ENCODE peak calls at places on chromosomes 16 and 17, in nine cellular contexts. One of them, this sample, is unnamed.

GRCh38 chr17:494601-495195 is 142.1 kb upstream of the RPH3AL start:
- DNase-seq in HL-60: no peak
- DNase-seq in A549: no peak
- DNase-seq in HCT116: no peak
- DNase-seq in GM23338: no peak
- DNase-seq in GM12878: no peak
- DNase-seq in HepG2: no peak
- DNase-seq in Panc1: no peak
- DNase-seq in K562: no peak
- DNase-seq in this sample: no peak

GRCh38 chr16:12262454-12263180 is 286.1 kb downstream of the SNX29 start:
- DNase-seq in HL-60: no peak
- DNase-seq in A549: no peak
- DNase-seq in HCT116: no peak
- DNase-seq in GM23338: no peak
- DNase-seq in GM12878: no peak
- DNase-seq in HepG2: peak; percentile 77
- DNase-seq in Panc1: no peak
- DNase-seq in K562: no peak
- DNase-seq in this sample: no peak

GRCh38 chr16:73768786-73769203 is 527.8 kb upstream of the PSMD7 start:
- DNase-seq in HL-60: no peak
- DNase-seq in A549: no peak
- DNase-seq in HCT116: no peak
- DNase-seq in GM23338: no peak
- DNase-seq in GM12878: no peak
- DNase-seq in HepG2: no peak
- DNase-seq in Panc1: no peak
- DNase-seq in K562: no peak
- DNase-seq in this sample: no peak

GRCh38 chr16:50861451-50861850 is 119.6 kb downstream of the CYLD start:
- DNase-seq in HL-60: no peak
- DNase-seq in A549: no peak
- DNase-seq in HCT116: no peak
- DNase-seq in GM23338: no peak
- DNase-seq in GM12878: no peak
- DNase-seq in HepG2: no peak
- DNase-seq in Panc1: no peak
- DNase-seq in K562: no peak
- DNase-seq in this sample: no peak

GRCh38 chr17:81867123-81867951 is 3.8 kb downstream of the ARHGDIA start:
- DNase-seq in HL-60: no peak
- DNase-seq in A549: no peak
- DNase-seq in HCT116: no peak
- DNase-seq in GM23338: peak; percentile 73
- DNase-seq in GM12878: no peak
- DNase-seq in HepG2: peak; percentile 50
- DNase-seq in Panc1: no peak
- DNase-seq in K562: peak; percentile 68
- DNase-seq in this sample: peak; percentile 48

GRCh38 chr17:38702900-38703741 is 2.0 kb upstream of the MLLT6 start:
- DNase-seq in HL-60: no peak
- DNase-seq in A549: no peak
- DNase-seq in HCT116: no peak
- DNase-seq in GM23338: peak; percentile 40
- DNase-seq in GM12878: no peak
- DNase-seq in HepG2: no peak
- DNase-seq in Panc1: no peak
- DNase-seq in K562: peak; percentile 59
- DNase-seq in this sample: no peak

GRCh38 chr17:81741594-81742452 is 29.7 kb downstream of the SLC25A10 start:
- DNase-seq in HL-60: no peak
- DNase-seq in A549: no peak
- DNase-seq in HCT116: no peak
- DNase-seq in GM23338: no peak
- DNase-seq in GM12878: no peak
- DNase-seq in HepG2: no peak
- DNase-seq in Panc1: no peak
- DNase-seq in K562: no peak
- DNase-seq in this sample: peak; percentile 81

GRCh38 chr16:12532871-12533610 is 270.6 kb downstream of the CPPED1 start:
- DNase-seq in HL-60: no peak
- DNase-seq in A549: no peak
- DNase-seq in HCT116: no peak
- DNase-seq in GM23338: no peak
- DNase-seq in GM12878: no peak
- DNase-seq in HepG2: no peak
- DNase-seq in Panc1: no peak
- DNase-seq in K562: no peak
- DNase-seq in this sample: no peak

GRCh38 chr16:19559242-19559910 is 3.9 kb downstream of the VPS35L start:
- DNase-seq in HL-60: peak; percentile 38
- DNase-seq in A549: peak; percentile 35
- DNase-seq in HCT116: peak; percentile 51
- DNase-seq in GM23338: peak; percentile 85
- DNase-seq in GM12878: no peak
- DNase-seq in HepG2: peak; percentile 58
- DNase-seq in Panc1: peak; percentile 32
- DNase-seq in K562: peak; percentile 67
- DNase-seq in this sample: peak; percentile 40

GRCh38 chr16:64416232-64417010 is 705.4 kb downstream of the CDH11 start:
- DNase-seq in HL-60: no peak
- DNase-seq in A549: no peak
- DNase-seq in HCT116: no peak
- DNase-seq in GM23338: no peak
- DNase-seq in GM12878: no peak
- DNase-seq in HepG2: no peak
- DNase-seq in Panc1: no peak
- DNase-seq in K562: no peak
- DNase-seq in this sample: no peak

GRCh38 chr17:58189436-58190146 is 2.9 kb upstream of the EPX start:
- DNase-seq in HL-60: peak; percentile 27
- DNase-seq in A549: peak; percentile 71
- DNase-seq in HCT116: peak; percentile 47
- DNase-seq in GM23338: no peak
- DNase-seq in GM12878: no peak
- DNase-seq in HepG2: no peak
- DNase-seq in Panc1: no peak
- DNase-seq in K562: peak; percentile 43
- DNase-seq in this sample: peak; percentile 30

GRCh38 chr17:28551421-28552186 is 820 bp downstream of the UNC119 start:
- DNase-seq in HL-60: no peak
- DNase-seq in A549: no peak
- DNase-seq in HCT116: no peak
- DNase-seq in GM23338: no peak
- DNase-seq in GM12878: no peak
- DNase-seq in HepG2: no peak
- DNase-seq in Panc1: no peak
- DNase-seq in K562: peak; percentile 29
- DNase-seq in this sample: no peak

GRCh38 chr17:42409467-42410351 is 13.3 kb downstream of the CAVIN1 start:
- DNase-seq in HL-60: no peak
- DNase-seq in A549: peak; percentile 99
- DNase-seq in HCT116: peak; percentile 69
- DNase-seq in GM23338: no peak
- DNase-seq in GM12878: no peak
- DNase-seq in HepG2: no peak
- DNase-seq in Panc1: no peak
- DNase-seq in K562: no peak
- DNase-seq in this sample: no peak

GRCh38 chr16:73040136-73040535 is 7.8 kb downstream of the ZFHX3 start:
- DNase-seq in HL-60: no peak
- DNase-seq in A549: no peak
- DNase-seq in HCT116: no peak
- DNase-seq in GM23338: peak; percentile 95
- DNase-seq in GM12878: no peak
- DNase-seq in HepG2: no peak
- DNase-seq in Panc1: no peak
- DNase-seq in K562: no peak
- DNase-seq in this sample: no peak

GRCh38 chr16:83609178-83609577 is 198.6 kb upstream of the HSBP1 start:
- DNase-seq in HL-60: no peak
- DNase-seq in A549: no peak
- DNase-seq in HCT116: no peak
- DNase-seq in GM23338: no peak
- DNase-seq in GM12878: no peak
- DNase-seq in HepG2: no peak
- DNase-seq in Panc1: no peak
- DNase-seq in K562: no peak
- DNase-seq in this sample: no peak
- TF ChIP-seq REST in HL-60: no peak
- TF ChIP-seq REST in A549: no peak
- TF ChIP-seq REST in HCT116: no peak
- TF ChIP-seq REST in GM23338: no peak
- TF ChIP-seq REST in GM12878: no peak
- TF ChIP-seq REST in HepG2: no peak
- TF ChIP-seq REST in Panc1: no peak
- TF ChIP-seq REST in K562: no peak
- TF ChIP-seq REST in this sample: no peak

GRCh38 chr16:89006036-89006752 is 29.2 kb upstream of the CBFA2T3 start:
- DNase-seq in HL-60: no peak
- DNase-seq in A549: no peak
- DNase-seq in HCT116: no peak
- DNase-seq in GM23338: no peak
- DNase-seq in GM12878: no peak
- DNase-seq in HepG2: no peak
- DNase-seq in Panc1: no peak
- DNase-seq in K562: no peak
- DNase-seq in this sample: peak; percentile 27
- TF ChIP-seq REST in HL-60: no peak
- TF ChIP-seq REST in A549: no peak
- TF ChIP-seq REST in HCT116: no peak
- TF ChIP-seq REST in GM23338: no peak
- TF ChIP-seq REST in GM12878: no peak
- TF ChIP-seq REST in HepG2: no peak
- TF ChIP-seq REST in Panc1: no peak
- TF ChIP-seq REST in K562: no peak
- TF ChIP-seq REST in this sample: no peak

GRCh38 chr16:77963185-77964044 is 58.9 kb upstream of the CLEC3A start:
- DNase-seq in HL-60: no peak
- DNase-seq in A549: no peak
- DNase-seq in HCT116: no peak
- DNase-seq in GM23338: peak; percentile 93
- DNase-seq in GM12878: peak; percentile 52
- DNase-seq in HepG2: no peak
- DNase-seq in Panc1: no peak
- DNase-seq in K562: no peak
- DNase-seq in this sample: no peak
- TF ChIP-seq REST in HL-60: no peak
- TF ChIP-seq REST in A549: no peak
- TF ChIP-seq REST in HCT116: no peak
- TF ChIP-seq REST in GM23338: no peak
- TF ChIP-seq REST in GM12878: no peak
- TF ChIP-seq REST in HepG2: no peak
- TF ChIP-seq REST in Panc1: no peak
- TF ChIP-seq REST in K562: no peak
- TF ChIP-seq REST in this sample: no peak

DNA sequence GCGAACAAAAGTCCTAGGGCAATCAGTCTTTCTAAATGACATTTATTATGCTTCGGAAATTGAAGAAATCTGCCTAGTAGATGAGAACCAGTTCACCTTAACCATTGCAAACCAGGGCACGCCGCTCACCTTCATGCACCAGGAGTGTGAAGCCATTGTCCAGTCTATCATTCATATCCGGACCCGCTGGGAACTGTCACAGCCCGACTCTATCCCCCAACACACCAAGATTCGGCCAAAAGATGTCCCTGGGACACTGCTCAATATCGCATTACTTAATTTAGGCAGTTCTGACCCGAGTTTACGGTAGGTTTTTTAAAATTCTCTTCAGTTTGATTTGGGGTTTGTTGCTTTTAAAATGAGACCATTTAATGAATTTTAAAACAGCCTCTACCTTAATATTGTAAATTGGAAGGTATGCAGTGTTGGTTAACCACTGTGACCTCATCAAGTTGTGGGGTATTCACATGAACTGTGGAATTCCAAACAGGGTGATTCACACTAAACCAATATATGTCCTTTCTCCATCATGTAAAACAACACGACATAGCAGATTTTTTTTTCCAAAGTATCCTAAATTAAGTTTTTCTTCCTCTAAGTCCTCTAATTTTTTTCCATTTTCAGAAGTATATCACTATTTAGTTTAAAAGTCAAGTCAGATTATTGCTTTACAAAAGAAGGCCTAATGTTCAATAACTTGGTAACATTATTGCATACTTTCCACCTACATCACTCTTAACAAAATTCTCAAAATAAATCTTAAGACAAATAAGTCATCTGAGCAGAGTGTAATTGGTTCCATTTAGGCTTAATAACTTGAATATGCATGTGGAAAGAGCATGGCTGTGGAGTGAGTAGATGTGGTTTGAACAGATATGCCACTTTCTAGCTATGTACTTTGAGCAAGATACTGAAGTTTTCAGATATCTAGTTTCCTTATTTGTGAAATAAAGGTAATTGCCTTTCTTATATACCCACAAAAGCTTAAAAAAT is 6.4 kb upstream of the EVI2A start:
- DNase-seq in HL-60: no peak
- DNase-seq in A549: peak; percentile 19
- DNase-seq in HCT116: no peak
- DNase-seq in GM23338: no peak
- DNase-seq in GM12878: no peak
- DNase-seq in HepG2: peak; percentile 52
- DNase-seq in Panc1: no peak
- DNase-seq in K562: no peak
- DNase-seq in this sample: no peak
- TF ChIP-seq REST in HL-60: no peak
- TF ChIP-seq REST in A549: no peak
- TF ChIP-seq REST in HCT116: no peak
- TF ChIP-seq REST in GM23338: no peak
- TF ChIP-seq REST in GM12878: no peak
- TF ChIP-seq REST in HepG2: no peak
- TF ChIP-seq REST in Panc1: no peak
- TF ChIP-seq REST in K562: no peak
- TF ChIP-seq REST in this sample: no peak

This sample was measured in SK-N-SH.